ENCODE peak calls at places on chromosomes 5 and 9, in eight cellular contexts. V, O, I, G, F, P, U and T are unnamed samples.

GRCh38 chr9:98230354-98230753 is 25.1 kb downstream of the TBC1D2 start:
- DNase-seq in V (no peak), O (no peak), I (no peak), G (no peak), F (no peak), P (no peak), U (no peak), T (no peak)

GRCh38 chr9:133837644-133838597 is 99.8 kb upstream of the SARDH start:
- DNase-seq in V (no peak), O (no peak), I (no peak), G (no peak), F (no peak), P (no peak), U (no peak), T (no peak)

GRCh38 chr5:36558652-36559051 is 47.8 kb upstream of the SLC1A3 start:
- DNase-seq in V (no peak), O (no peak), I (no peak), G (no peak), F (no peak), P (no peak), U (no peak), T (no peak)

GRCh38 chr9:80066931-80067330 is 495.2 kb downstream of the TLE4 start:
- DNase-seq in V (no peak), O (no peak), I (no peak), G (no peak), F (no peak), P (no peak), U (no peak), T (no peak)

GRCh38 chr9:114348906-114349482 is 19.3 kb downstream of the ORM2 start:
- DNase-seq in V (peak), O (peak), I (peak), G (peak), F (peak), P (peak), U (peak), T (no peak)

GRCh38 chr5:139745800-139746690 is 49.6 kb upstream of the PSD2 start:
- DNase-seq in V (peak), O (peak), I (no peak), G (peak), F (peak), P (peak), U (peak), T (peak)

GRCh38 chr5:149409268-149409948 is 30.3 kb upstream of the IL17B start:
- DNase-seq in V (no peak), O (no peak), I (no peak), G (no peak), F (no peak), P (no peak), U (no peak), T (no peak)

GRCh38 chr5:75438722-75439121 is 72.7 kb downstream of the CERT1 start:
- DNase-seq in V (no peak), O (no peak), I (no peak), G (no peak), F (no peak), P (no peak), U (no peak), T (no peak)

GRCh38 chr5:151659001-151659754 is 27.5 kb downstream of the SPARC start:
- DNase-seq in V (peak), O (peak), I (no peak), G (peak), F (peak), P (peak), U (peak), T (peak)

GRCh38 chr5:126884269-126884819 is 107.4 kb downstream of the LMNB1 start:
- DNase-seq in V (no peak), O (peak), I (peak), G (no peak), F (peak), P (peak), U (no peak), T (no peak)

GRCh38 chr5:151082976-151083651 is 2.3 kb upstream of the TNIP1 start:
- DNase-seq in V (no peak), O (peak), I (no peak), G (peak), F (peak), P (no peak), U (peak), T (no peak)

GRCh38 chr9:20620658-20621552 is 1.4 kb downstream of the MLLT3 start:
- DNase-seq in V (no peak), O (peak), I (no peak), G (peak), F (peak), P (peak), U (peak), T (no peak)

GRCh38 chr5:139481580-139482049 is 943 bp downstream of the STING1 start:
- DNase-seq in V (no peak), O (peak), I (no peak), G (peak), F (peak), P (peak), U (no peak), T (no peak)

GRCh38 chr9:133526721-133527321 is 2.1 kb upstream of the MYMK start:
- DNase-seq in V (no peak), O (no peak), I (no peak), G (no peak), F (no peak), P (no peak), U (no peak), T (no peak)

GRCh38 chr5:41524174-41524573 is 13.8 kb upstream of the PLCXD3 start:
- DNase-seq in V (no peak), O (peak), I (no peak), G (no peak), F (no peak), P (peak), U (no peak), T (no peak)

GRCh38 chr5:1011741-1012315 is 3.2 kb downstream of the NKD2 start:
- DNase-seq in V (no peak), O (no peak), I (no peak), G (peak), F (no peak), P (no peak), U (no peak), T (no peak)

GRCh38 chr5:35852084-35852734 is 4.5 kb upstream of the IL7R start:
- DNase-seq in V (no peak), O (peak), I (no peak), G (no peak), F (peak), P (peak), U (no peak), T (no peak)

GRCh38 chr5:3024541-3024940 is 273.1 kb upstream of the IRX2 start:
- DNase-seq in V (no peak), O (no peak), I (no peak), G (no peak), F (no peak), P (no peak), U (no peak), T (no peak)
- H3K4me3 ChIP-seq in V (no peak), O (no peak), I (no peak), G (no peak), F (no peak), P (no peak), U (no peak), T (no peak)

DNA sequence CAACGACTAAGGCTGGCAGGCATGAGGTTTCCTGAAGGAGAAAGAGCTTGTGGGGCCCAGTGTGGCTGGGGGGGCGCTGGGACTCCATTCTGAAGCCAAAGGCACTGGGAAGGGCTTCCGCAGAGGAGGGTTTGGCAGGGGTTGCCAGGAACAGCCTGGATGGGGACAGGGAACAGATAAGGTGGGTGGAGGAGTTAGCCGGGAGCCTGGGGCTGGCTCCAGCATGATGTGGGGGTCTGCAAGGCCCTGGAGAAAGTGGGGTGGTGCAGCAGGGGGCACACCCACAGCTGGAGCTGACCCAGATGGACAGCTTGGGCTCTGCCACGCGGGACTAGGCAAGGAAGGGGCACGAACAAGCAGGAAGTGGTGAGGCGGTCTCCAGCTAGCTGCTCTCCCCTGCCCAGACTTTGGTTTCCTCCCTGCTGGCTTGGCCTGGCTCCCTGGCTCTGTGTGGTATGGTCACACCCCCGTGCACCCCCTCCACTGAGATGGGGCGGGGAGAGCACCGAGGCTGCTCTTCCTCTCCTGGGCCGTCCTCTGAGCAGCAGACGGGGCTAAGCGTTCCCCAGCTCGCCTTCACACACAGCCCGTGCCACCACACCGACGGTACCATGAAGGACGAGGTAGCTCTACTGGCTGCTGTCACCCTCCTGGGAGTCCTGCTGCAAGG is at the start of gene LTC4S:
- DNase-seq in V (no peak), O (peak), I (no peak), G (peak), F (peak), P (peak), U (peak), T (peak)
- H3K4me3 ChIP-seq in V (peak), O (no peak), I (no peak), G (peak), F (no peak), P (no peak), U (no peak), T (peak)

GRCh38 chr5:79856456-79857055 is 134.5 kb downstream of the MTX3 start:
- DNase-seq in V (no peak), O (no peak), I (no peak), G (no peak), F (no peak), P (no peak), U (no peak), T (no peak)
- H3K4me3 ChIP-seq in V (no peak), O (no peak), I (no peak), G (no peak), F (no peak), P (no peak), U (no peak), T (no peak)

DNA sequence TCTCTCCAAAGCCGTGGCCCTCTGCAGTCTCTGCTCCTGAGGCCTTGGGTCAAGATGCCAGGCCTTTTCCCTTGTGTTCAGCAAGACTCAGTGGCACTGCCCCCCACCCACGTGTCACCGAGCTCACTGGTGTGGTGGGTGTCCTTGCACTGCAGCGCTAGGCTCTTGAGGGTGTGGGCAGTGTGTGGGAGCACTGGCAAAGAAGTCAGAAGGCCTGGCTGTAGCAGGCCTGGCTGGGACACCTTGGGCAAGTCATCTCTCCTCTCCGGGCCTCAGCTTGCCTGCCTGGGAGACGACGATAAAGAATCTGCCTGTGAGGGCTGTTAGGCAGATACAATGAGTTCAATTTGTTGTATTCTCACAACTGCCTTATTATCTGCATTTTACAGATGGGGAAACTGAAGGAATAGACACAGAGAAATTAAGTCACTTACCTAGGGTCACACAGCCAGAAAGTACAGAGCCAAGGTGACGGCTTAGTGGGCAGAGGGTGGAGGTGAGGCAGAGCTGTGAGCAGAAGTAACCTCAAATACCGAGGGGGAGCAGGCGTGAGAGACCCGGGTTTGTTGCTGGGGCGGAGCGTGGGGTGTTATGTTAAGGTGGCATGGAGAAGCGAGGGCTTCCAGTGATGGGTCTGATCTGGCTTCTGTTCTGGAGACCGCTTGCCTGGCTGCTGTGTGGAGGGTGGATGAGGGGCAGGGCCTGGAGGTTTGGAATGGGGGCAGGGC is 1.3 kb downstream of the TSPAN17 start:
- DNase-seq in V (no peak), O (no peak), I (no peak), G (no peak), F (no peak), P (peak), U (no peak), T (no peak)
- H3K4me3 ChIP-seq in V (peak), O (peak), I (peak), G (peak), F (peak), P (peak), U (no peak), T (peak)

GRCh38 chr9:129962376-129962765 is 80.6 kb downstream of the FNBP1 start:
- DNase-seq in V (no peak), O (no peak), I (no peak), G (no peak), F (no peak), P (no peak), U (no peak), T (no peak)
- H3K4me3 ChIP-seq in V (peak), O (peak), I (peak), G (peak), F (peak), P (peak), U (peak), T (peak)

GRCh38 chr9:132478353-132478752 is 68.3 kb downstream of the CFAP77 start:
- DNase-seq in V (no peak), O (no peak), I (no peak), G (no peak), F (no peak), P (no peak), U (no peak), T (no peak)

GRCh38 chr9:132485454-132485853 is 75.4 kb downstream of the CFAP77 start:
- DNase-seq in V (no peak), O (no peak), I (no peak), G (no peak), F (no peak), P (no peak), U (no peak), T (no peak)

GRCh38 chr9:132482196-132482813 is 72.3 kb downstream of the CFAP77 start:
- DNase-seq in V (no peak), O (no peak), I (no peak), G (no peak), F (no peak), P (no peak), U (no peak), T (no peak)

GRCh38 chr9:132479733-132480132 is 69.7 kb downstream of the CFAP77 start:
- DNase-seq in V (no peak), O (no peak), I (no peak), G (no peak), F (no peak), P (no peak), U (no peak), T (no peak)

GRCh38 chr9:132481467-132481866 is 71.5 kb downstream of the CFAP77 start:
- DNase-seq in V (no peak), O (no peak), I (no peak), G (no peak), F (no peak), P (no peak), U (no peak), T (no peak)
- H3K4me3 ChIP-seq in V (no peak), O (no peak), I (no peak), G (no peak), F (no peak), P (no peak), U (no peak), T (no peak)

GRCh38 chr5:157948738-157949410 is 89.9 kb upstream of the CLINT1 start:
- DNase-seq in V (peak), O (peak), I (peak), G (peak), F (peak), P (peak), U (peak), T (peak)
- H3K4me3 ChIP-seq in V (peak), O (no peak), I (no peak), G (no peak), F (no peak), P (peak), U (peak), T (no peak)

DNA sequence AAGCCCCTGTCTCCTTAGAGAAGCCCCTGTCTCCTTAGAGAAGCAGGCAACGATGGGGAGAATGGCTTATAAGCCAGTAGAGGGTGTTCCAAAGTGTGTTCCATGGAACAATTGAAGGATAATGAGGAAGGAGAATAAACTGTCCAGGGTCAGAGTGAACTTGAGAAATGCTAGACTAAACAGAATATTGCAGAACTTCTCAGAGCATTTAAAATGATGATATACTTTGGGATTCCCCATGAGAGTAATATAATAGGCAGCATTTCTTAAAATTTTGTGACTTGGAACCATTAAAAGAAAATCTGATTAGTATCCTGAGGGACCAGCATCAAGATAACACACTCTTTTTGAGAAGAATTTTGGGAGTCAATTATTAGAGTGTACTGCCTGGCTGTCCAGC is 116.7 kb downstream of the PBX3 start:
- DNase-seq in V (no peak), O (no peak), I (no peak), G (no peak), F (no peak), P (no peak), U (no peak), T (no peak)
- H3K4me3 ChIP-seq in V (no peak), O (no peak), I (no peak), G (no peak), F (no peak), P (no peak), U (no peak), T (no peak)